ENCODE peak calls at places on chromosome 11, in four cellular contexts. Q is testis, S is right cardiac atrium, X is lower lobe of right lung. M is an unnamed sample.
A peak's percentile ranks its signal among the peaks of the same experiment; 100 is the strongest.

GRCh38 chr11:61966673-61967176 is 709 bp downstream of the FTH1 start:
- DNase-seq in Q (peak; percentile 22), S (no peak), X (no peak), M (no peak)

GRCh38 chr11:79040348-79040747 is 400.5 kb downstream of the TENM4 start:
- DNase-seq in Q (no peak), S (no peak), X (no peak), M (no peak)

GRCh38 chr11:102192349-102193066 is 82.3 kb downstream of the YAP1 start:
- DNase-seq in Q (no peak), S (no peak), X (no peak), M (no peak)

GRCh38 chr11:34176980-34177319 is 71.5 kb downstream of the NAT10 start:
- DNase-seq in Q (no peak), S (no peak), X (no peak), M (no peak)

GRCh38 chr11:74783241-74783871 is 34.7 kb downstream of the RNF169 start:
- DNase-seq in Q (no peak), S (no peak), X (no peak), M (peak; percentile 29)

GRCh38 chr11:109960831-109961230 is 132.4 kb upstream of the ZC3H12C start:
- DNase-seq in Q (peak; percentile 93), S (peak; percentile 85), X (no peak), M (peak; percentile 58)

GRCh38 chr11:13102865-13103539 is 93.9 kb downstream of the RASSF10 start:
- DNase-seq in Q (no peak), S (no peak), X (no peak), M (no peak)

GRCh38 chr11:14350716-14351238 is 8.2 kb downstream of the RRAS2 start:
- DNase-seq in Q (no peak), S (no peak), X (no peak), M (no peak)

GRCh38 chr11:35598254-35599125 is 19.8 kb upstream of the FJX1 start:
- DNase-seq in Q (no peak), S (no peak), X (no peak), M (no peak)

GRCh38 chr11:73425118-73425517 is 48.9 kb downstream of the RELT start:
- DNase-seq in Q (no peak), S (no peak), X (peak; percentile 73), M (no peak)

GRCh38 chr11:96241351-96241841 is 101.6 kb downstream of the MAML2 start:
- DNase-seq in Q (no peak), S (no peak), X (no peak), M (no peak)

GRCh38 chr11:4643084-4643483 is 698 bp upstream of the OR51E1 start:
- DNase-seq in Q (no peak), S (no peak), X (no peak), M (no peak)

GRCh38 chr11:117911694-117912093 is 17.5 kb downstream of the TMPRSS13 start:
- DNase-seq in Q (no peak), S (no peak), X (no peak), M (no peak)

DNA sequence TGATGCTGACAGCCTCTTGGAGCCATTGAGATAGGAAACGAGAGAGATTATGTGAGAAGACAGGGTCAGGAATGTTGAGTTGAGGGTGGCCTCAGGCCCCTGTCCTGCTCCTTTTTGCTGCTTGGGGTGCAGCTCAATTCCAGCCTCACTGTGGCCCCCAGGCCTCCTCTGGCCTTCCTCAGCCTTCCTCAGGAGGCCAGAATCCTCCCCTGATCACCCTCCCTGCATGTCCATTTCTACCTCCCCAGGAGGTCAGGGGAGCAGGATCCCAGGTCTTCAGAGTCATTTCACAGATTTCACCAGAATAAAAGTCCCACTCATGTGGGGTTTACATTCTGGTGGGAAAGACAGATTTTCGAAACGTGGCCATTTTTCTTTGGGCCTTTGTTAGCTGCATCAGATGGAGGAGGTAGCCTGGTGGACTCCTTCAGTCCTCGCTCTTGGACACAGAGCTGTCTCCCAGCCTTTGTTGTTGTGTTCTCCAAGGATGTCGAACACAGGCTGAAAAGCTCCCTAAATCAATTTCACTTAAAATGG is 2.2 kb upstream of the KCNQ1OT1 start:
- DNase-seq in Q (no peak), S (no peak), X (peak; percentile 4), M (no peak)
- H3K27me3 ChIP-seq in Q (no peaks in the 10 kb centered on the region), S (no peaks in the 10 kb centered on the region), X (no peaks in the 10 kb centered on the region), M (no peaks in the 10 kb centered on the region)

GRCh38 chr11:67288198-67288451 is 978 bp upstream of the ANKRD13D start:
- DNase-seq in Q (no peak), S (no peak), X (no peak), M (no peak)
- H3K4me3 ChIP-seq in Q (peak overlapping the region; percentile 76), S (peak overlapping the region; percentile 93), X (peak overlapping the region; percentile 99), M (peak overlapping the region; percentile 90)

GRCh38 chr11:130451261-130452019 is 3.0 kb downstream of the ADAMTS15 start:
- DNase-seq in Q (no peak), S (no peak), X (no peak), M (peak; percentile 41)
- H3K27me3 ChIP-seq in Q (no peaks in the 10 kb centered on the region), S (no peaks in the 10 kb centered on the region), X (peaks cover 33% of the 10 kb centered on the region), M (no peaks in the 10 kb centered on the region)

DNA sequence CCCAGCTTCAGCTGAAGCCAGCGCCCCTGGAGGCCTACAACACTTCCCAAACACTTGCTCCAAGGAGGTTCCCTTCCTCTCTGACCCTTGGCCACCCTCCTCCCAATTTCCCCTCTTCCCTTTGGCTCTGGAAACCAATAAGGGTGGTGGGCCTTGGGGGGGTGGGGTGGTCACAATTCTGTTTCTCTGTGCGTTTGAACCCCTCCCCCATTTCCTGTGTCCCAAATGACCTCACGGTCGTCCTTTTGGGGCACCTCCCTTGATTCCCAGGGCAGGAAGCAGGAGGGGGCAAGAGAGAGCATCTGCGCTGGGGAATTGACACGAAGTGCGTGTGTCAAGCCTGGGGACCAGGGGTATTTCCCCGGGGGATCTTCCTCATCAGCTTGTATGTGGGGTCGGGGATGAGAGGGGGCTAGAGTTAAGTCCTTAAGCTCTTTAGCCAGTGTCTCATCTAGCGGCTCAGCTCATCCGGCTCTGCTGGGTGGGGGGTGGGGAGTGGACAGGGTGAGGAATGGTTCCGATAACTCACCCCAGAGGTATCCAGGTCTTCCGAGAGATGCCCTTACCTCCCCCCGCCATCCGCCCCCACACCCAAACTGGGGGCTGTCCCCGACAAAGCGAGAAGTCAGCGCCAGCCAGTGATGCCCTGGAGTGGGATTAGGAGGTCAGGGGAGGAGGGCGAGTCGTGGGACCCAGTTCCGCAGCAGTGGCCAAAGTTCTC is 629 bp downstream of the ESAM start:
- DNase-seq in Q (no peak), S (no peak), X (no peak), M (no peak)
- H3K4me3 ChIP-seq in Q (peak overlapping the region; percentile 43), S (peak overlapping the region; percentile 60), X (peak overlapping the region; percentile 66), M (peak overlapping the region; percentile 43)

GRCh38 chr11:20276661-20277000 is 86.9 kb upstream of the HTATIP2 start:
- DNase-seq in Q (no peak), S (no peak), X (no peak), M (no peak)

GRCh38 chr11:20274031-20274430 is 89.5 kb upstream of the HTATIP2 start:
- DNase-seq in Q (no peak), S (no peak), X (no peak), M (no peak)

GRCh38 chr11:20278727-20279126 is 84.8 kb upstream of the HTATIP2 start:
- DNase-seq in Q (peak; percentile 59), S (no peak), X (no peak), M (no peak)

GRCh38 chr11:20275987-20276660 is 87.4 kb upstream of the HTATIP2 start:
- DNase-seq in Q (no peak), S (no peak), X (no peak), M (no peak)

GRCh38 chr11:20277014-20277413 is 86.5 kb upstream of the HTATIP2 start:
- DNase-seq in Q (no peak), S (no peak), X (no peak), M (no peak)
- H3K27me3 ChIP-seq in Q (no peaks in the 10 kb centered on the region), S (no peaks in the 10 kb centered on the region), X (no peaks in the 10 kb centered on the region), M (no peaks in the 10 kb centered on the region)

DNA sequence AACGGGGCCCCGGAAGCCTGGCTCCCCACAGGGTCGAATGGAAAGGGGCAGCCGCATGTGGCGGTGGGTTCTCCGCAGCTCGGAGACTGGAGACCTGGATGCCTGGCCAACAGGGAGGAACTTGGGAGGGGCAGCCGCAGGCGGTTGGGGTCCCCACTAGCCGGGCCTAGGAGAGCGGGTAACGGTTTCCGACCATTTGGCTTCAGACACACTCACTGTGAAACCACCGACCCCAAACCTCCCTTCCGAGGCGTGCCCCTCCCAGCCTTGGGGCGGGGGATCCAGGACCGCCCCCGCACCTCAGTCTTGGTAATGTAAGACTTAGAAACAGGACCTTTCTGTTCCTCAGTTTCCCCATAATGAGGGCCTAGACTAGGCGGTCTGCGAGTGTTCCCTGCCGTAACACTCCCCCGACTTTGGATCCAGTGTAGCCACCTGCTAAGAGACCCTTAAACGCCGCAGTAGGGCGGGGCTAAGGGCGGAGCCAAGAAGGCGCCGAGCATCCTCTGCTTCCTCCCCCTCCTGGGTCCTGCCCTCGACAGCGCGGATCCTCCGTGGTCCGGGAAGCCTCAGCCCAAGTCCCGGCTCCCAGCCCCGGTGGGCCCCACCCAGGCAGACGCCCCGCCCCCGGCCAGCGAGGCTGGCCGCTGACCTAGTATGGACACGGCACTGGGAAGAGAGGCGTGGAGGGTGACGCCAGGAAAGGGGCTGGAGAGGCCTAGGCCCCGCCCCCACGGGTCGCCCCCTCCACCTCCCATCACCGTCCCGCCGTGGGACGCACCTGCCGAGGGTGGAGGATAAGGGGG is 1.8 kb upstream of the RASGRP2 start:
- DNase-seq in Q (peak; percentile 84), S (peak; percentile 98), X (peak; percentile 90), M (peak; percentile 59)
- H3K4me3 ChIP-seq in Q (peak overlapping the region; percentile 54), S (peak overlapping the region; percentile 77), X (peak overlapping the region; percentile 76), M (peak overlapping the region; percentile 39)

DNA sequence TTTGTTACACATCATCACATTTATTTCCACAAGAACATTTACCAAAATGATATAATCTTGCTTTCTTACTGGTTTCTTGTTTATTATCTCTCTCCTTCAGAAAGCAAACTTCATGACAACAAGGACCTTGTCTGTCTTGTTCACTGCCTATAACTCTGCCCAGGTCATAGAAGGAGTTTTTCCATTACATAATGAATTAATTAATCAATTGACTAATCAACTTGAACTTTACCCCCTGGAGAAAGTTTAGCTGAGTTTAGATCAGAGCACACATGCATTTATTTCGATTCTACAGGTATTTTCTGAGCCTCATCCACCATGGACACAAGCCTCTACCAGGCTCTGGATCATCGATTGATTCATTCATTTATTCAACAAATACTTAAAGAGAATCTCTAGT is 6.3 kb upstream of the PRG2 start:
- DNase-seq in Q (no peak), S (no peak), X (no peak), M (no peak)
- H3K27me3 ChIP-seq in Q (no peaks in the 10 kb centered on the region), S (no peaks in the 10 kb centered on the region), X (no peaks in the 10 kb centered on the region), M (no peaks in the 10 kb centered on the region)

DNA sequence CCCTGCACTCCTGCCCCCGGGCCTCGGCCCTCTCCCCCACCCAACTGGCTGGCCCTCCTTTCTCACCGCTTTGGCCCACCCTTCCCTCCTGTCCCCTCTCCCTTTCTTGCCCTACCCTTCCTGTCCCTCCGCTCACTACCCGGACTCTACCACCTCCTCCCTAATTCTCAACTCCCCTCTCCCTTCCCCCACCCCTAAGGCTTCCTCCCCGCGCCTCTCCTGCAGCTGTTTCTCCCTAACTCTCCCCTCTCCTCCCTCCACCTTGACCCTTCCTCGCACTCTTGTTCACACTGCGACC is 416 bp downstream of the SLC15A3 start:
- DNase-seq in Q (no peak), S (no peak), X (no peak), M (no peak)
- H3K4me3 ChIP-seq in Q (peak overlapping the region; percentile 46), S (peak overlapping the region; percentile 44), X (peak overlapping the region; percentile 62), M (peak overlapping the region; percentile 30)